ENCODE peak calls at places on chromosomes 12 and 14, in ten cellular contexts. Q is OCI-M1, D is fibroblast of the conjunctiva, R is NCI-H2081, E is GM19239, Z is PC-9, L is aorta, F is B cell, V is NCI-H1436, O is SK-N-SH. G is an unnamed sample.

GRCh38 chr12:52004042-52004648 is 2.6 kb upstream of the TAMALIN start:
- DNase-seq in Q (peak; percentile 48), D (peak; percentile 22), R (peak; percentile 76), E (no peak), Z (no peak), L (peak; percentile 66), F (no peak), V (peak; percentile 48), O (peak; percentile 67), G (peak; percentile 90)

GRCh38 chr14:20195911-20196310 is 5.2 kb downstream of the OR11G2 start:
- DNase-seq in Q (peak; percentile 70), D (no peak), R (no peak), E (no peak), Z (no peak), L (no peak), F (no peak), V (no peak), O (no peak), G (no peak)

GRCh38 chr14:92687681-92688433 is 60.6 kb downstream of the LGMN start:
- DNase-seq in Q (no peak), D (no peak), R (peak; percentile 90), E (no peak), Z (no peak), L (peak; percentile 59), F (no peak), V (peak; percentile 38), O (peak; percentile 71), G (peak; percentile 89)

GRCh38 chr14:101731187-101732080 is 30.1 kb upstream of the PPP2R5C start:
- DNase-seq in Q (peak; percentile 44), D (peak; percentile 20), R (peak; percentile 97), E (peak; percentile 28), Z (peak; percentile 100), L (peak; percentile 77), F (no peak), V (peak; percentile 58), O (no peak), G (peak; percentile 37)

GRCh38 chr12:110088936-110089335 is 35.2 kb upstream of the IFT81 start:
- DNase-seq in Q (peak; percentile 27), D (no peak), R (no peak), E (no peak), Z (no peak), L (no peak), F (no peak), V (no peak), O (no peak), G (no peak)

GRCh38 chr12:126086242-126086641 is 1021.0 kb downstream of the AACS start:
- DNase-seq in Q (no peak), D (no peak), R (no peak), E (no peak), Z (no peak), L (no peak), F (no peak), V (no peak), O (no peak), G (no peak)

GRCh38 chr12:31853520-31853919 is 105.7 kb upstream of the RESF1 start:
- DNase-seq in Q (no peak), D (no peak), R (no peak), E (no peak), Z (no peak), L (no peak), F (no peak), V (no peak), O (no peak), G (no peak)

GRCh38 chr14:76918176-76918750 is 92.1 kb downstream of the LRRC74A start:
- DNase-seq in Q (peak; percentile 25), D (peak; percentile 88), R (peak; percentile 90), E (no peak), Z (peak; percentile 83), L (peak; percentile 88), F (peak; percentile 47), V (peak; percentile 48), O (peak; percentile 57), G (peak; percentile 73)

GRCh38 chr12:42070056-42070455 is 74.6 kb downstream of the GXYLT1 start:
- DNase-seq in Q (no peak), D (no peak), R (no peak), E (no peak), Z (no peak), L (no peak), F (no peak), V (no peak), O (no peak), G (no peak)

GRCh38 chr14:99939421-99939820 is 125.8 kb upstream of the EVL start:
- DNase-seq in Q (no peak), D (no peak), R (no peak), E (no peak), Z (no peak), L (no peak), F (no peak), V (no peak), O (no peak), G (no peak)

GRCh38 chr12:28568083-28568482 is 377.8 kb downstream of the CCDC91 start:
- DNase-seq in Q (no peak), D (peak; percentile 88), R (no peak), E (no peak), Z (no peak), L (peak; percentile 50), F (no peak), V (no peak), O (peak; percentile 11), G (no peak)

GRCh38 chr14:32201816-32202467 is at the start of gene RNU6-7:
- DNase-seq in Q (peak; percentile 83), D (no peak), R (peak; percentile 75), E (no peak), Z (peak; percentile 42), L (peak; percentile 50), F (no peak), V (peak; percentile 24), O (peak; percentile 33), G (no peak)

GRCh38 chr12:79557690-79558315 is 133.0 kb downstream of the PAWR start:
- DNase-seq in Q (no peak), D (no peak), R (no peak), E (no peak), Z (no peak), L (no peak), F (no peak), V (no peak), O (no peak), G (no peak)

GRCh38 chr12:49019435-49020317 is 1.1 kb upstream of the PRKAG1 start:
- DNase-seq in Q (peak; percentile 90), D (no peak), R (no peak), E (no peak), Z (no peak), L (peak; percentile 61), F (peak; percentile 75), V (no peak), O (peak; percentile 74), G (peak; percentile 91)

GRCh38 chr14:75242546-75243273 is 35.9 kb upstream of the FOS start:
- DNase-seq in Q (no peak), D (peak; percentile 97), R (peak; percentile 19), E (no peak), Z (no peak), L (no peak), F (no peak), V (peak; percentile 85), O (no peak), G (peak; percentile 32)

GRCh38 chr12:126171936-126172559 is 1106.8 kb downstream of the AACS start:
- DNase-seq in Q (no peak), D (no peak), R (no peak), E (no peak), Z (no peak), L (no peak), F (no peak), V (no peak), O (no peak), G (no peak)

GRCh38 chr12:107511292-107511691 is 174.3 kb upstream of the PWP1 start:
- DNase-seq in Q (no peak), D (no peak), R (no peak), E (no peak), Z (no peak), L (no peak), F (no peak), V (no peak), O (no peak), G (no peak)

GRCh38 chr12:27334052-27334720 is 1.6 kb downstream of the BMAL2 start:
- DNase-seq in Q (peak; percentile 57), D (no peak), R (peak; percentile 4), E (no peak), Z (no peak), L (no peak), F (no peak), V (no peak), O (no peak), G (no peak)

GRCh38 chr12:59927041-59927440 is 331.2 kb downstream of the SLC16A7 start:
- DNase-seq in Q (no peak), D (no peak), R (no peak), E (no peak), Z (no peak), L (no peak), F (no peak), V (no peak), O (no peak), G (no peak)

GRCh38 chr14:74579447-74580274 is 32.4 kb downstream of the LTBP2 start:
- DNase-seq in Q (no peak), D (no peak), R (no peak), E (no peak), Z (peak; percentile 98), L (peak; percentile 37), F (no peak), V (no peak), O (no peak), G (no peak)

GRCh38 chr14:31449971-31450610 is 7.2 kb downstream of the DTD2 start:
- DNase-seq in Q (peak; percentile 77), D (peak; percentile 32), R (peak; percentile 61), E (no peak), Z (peak; percentile 36), L (no peak), F (no peak), V (peak; percentile 43), O (peak; percentile 65), G (peak; percentile 27)

GRCh38 chr12:90024261-90024660 is 315.6 kb upstream of the ATP2B1 start:
- DNase-seq in Q (no peak), D (no peak), R (no peak), E (no peak), Z (peak; percentile 73), L (no peak), F (no peak), V (no peak), O (no peak), G (no peak)

GRCh38 chr12:29578731-29579130 is 81.2 kb upstream of the OVCH1 start:
- DNase-seq in Q (no peak), D (no peak), R (no peak), E (no peak), Z (no peak), L (no peak), F (no peak), V (no peak), O (no peak), G (no peak)